ENCODE peak calls at places on chromosome 11, in seven cellular contexts. P is mammary epithelial cell, F is astrocyte, U is adrenal gland, Y is DND-41, J is right lobe of liver, Q is left ventricle myocardium inferior. L is an unnamed sample. For H3K4me1, the result is how much of the 10 kb centered on the place peaks cover.

GRCh38 chr11:130244851-130245250 is 69.9 kb downstream of the ZBTB44 start:
- DNase-seq in J (no peak), F (no peak), U (no peak), Y (no peak), Q (no peak), P (no peak), L (no peak)

GRCh38 chr11:102414559-102414958 is 38.0 kb downstream of the TMEM123 start:
- DNase-seq in Y (no peak), P (no peak), Q (no peak), U (no peak), F (no peak), J (no peak), L (no peak)

GRCh38 chr11:3202759-3203158 is 15.9 kb downstream of the MRGPRG start:
- DNase-seq in Q (peak), F (no peak), P (no peak), Y (peak), U (no peak), J (no peak), L (peak)

GRCh38 chr11:122721964-122722266 is 66.4 kb downstream of the UBASH3B start:
- DNase-seq in P (peak), F (no peak), U (no peak), Y (peak), Q (no peak), J (no peak), L (no peak)

GRCh38 chr11:58845342-58845741 is 838 bp upstream of the GLYATL2 start:
- DNase-seq in P (no peak), Q (no peak), F (no peak), Y (no peak), J (no peak), U (no peak), L (no peak)

GRCh38 chr11:16169541-16169940 is 186.8 kb downstream of the SOX6 start:
- DNase-seq in P (no peak), Y (no peak), U (no peak), J (no peak), Q (no peak), F (no peak), L (no peak)

GRCh38 chr11:62853279-62853965 is 14.0 kb upstream of the WDR74 start:
- DNase-seq in F (no peak), P (no peak), U (no peak), Q (no peak), J (no peak), Y (no peak), L (no peak)

GRCh38 chr11:12461516-12461915 is 84.1 kb downstream of the PARVA start:
- DNase-seq in Q (no peak), P (peak), F (no peak), J (no peak), U (no peak), Y (no peak), L (no peak)

GRCh38 chr11:101446726-101447125 is 137.1 kb downstream of the TRPC6 start:
- DNase-seq in Q (no peak), F (no peak), P (no peak), J (no peak), Y (no peak), U (no peak), L (no peak)

GRCh38 chr11:82738116-82738515 is 4.5 kb upstream of the FAM181B start:
- DNase-seq in Q (no peak), J (no peak), F (no peak), P (no peak), U (no peak), Y (no peak), L (no peak)

GRCh38 chr11:131491503-131491902 is 121.1 kb downstream of the NTM start:
- DNase-seq in J (no peak), P (peak), Y (no peak), U (no peak), Q (no peak), F (peak), L (no peak)

GRCh38 chr11:19676508-19677379 is 35.9 kb upstream of the NAV2 start:
- DNase-seq in F (no peak), P (no peak), U (peak), Y (no peak), Q (no peak), J (no peak), L (no peak)

GRCh38 chr11:122439911-122440782 is 215.4 kb upstream of the UBASH3B start:
- DNase-seq in F (peak), J (peak), Y (no peak), P (no peak), Q (peak), U (peak), L (no peak)

GRCh38 chr11:60925685-60926267 is 1.5 kb downstream of the TMEM132A start:
- DNase-seq in P (peak), F (peak), Y (no peak), Q (no peak), U (no peak), J (no peak), L (no peak)

GRCh38 chr11:76067099-76067498 is 139.2 kb downstream of the WNT11 start:
- DNase-seq in U (no peak), J (no peak), Q (no peak), P (no peak), F (peak), Y (no peak), L (no peak)

GRCh38 chr11:2688381-2689231 is 11.2 kb downstream of the KCNQ1OT1 start:
- DNase-seq in P (no peak), J (peak), F (no peak), Q (no peak), Y (no peak), U (peak), L (peak)

GRCh38 chr11:96136623-96137313 is 206.2 kb downstream of the MAML2 start:
- DNase-seq in Q (no peak), P (no peak), U (no peak), J (no peak), Y (no peak), F (no peak), L (no peak)

GRCh38 chr11:10309163-10310093 is 4.6 kb downstream of the ADM start:
- DNase-seq in Q (peak), F (peak), J (peak), U (peak), Y (no peak), P (peak), L (peak)

GRCh38 chr11:64848779-64849599 is 4.5 kb upstream of the CDC42BPG start:
- DNase-seq in J (peak), Y (no peak), P (no peak), U (no peak), Q (no peak), F (no peak), L (peak)

GRCh38 chr11:17230867-17231851 is 23.4 kb upstream of the PIK3C2A start:
- DNase-seq in Y (peak), P (no peak), U (no peak), Q (no peak), J (no peak), F (no peak), L (no peak)

GRCh38 chr11:126585388-126586302 is 230.2 kb downstream of the ST3GAL4 start:
- DNase-seq in F (peak), Y (no peak), Q (peak), P (peak), U (peak), J (no peak), L (peak)

GRCh38 chr11:71962428-71963038 is 33.7 kb downstream of the RNF121 start:
- DNase-seq in Y (no peak), Q (no peak), P (no peak), F (peak), U (no peak), J (no peak), L (no peak)

GRCh38 chr11:66311470-66311964 is 5.3 kb downstream of the CD248 start:
- DNase-seq in P (no peak), F (no peak), Q (no peak), Y (no peak), U (no peak), J (no peak), L (no peak)
- TF ChIP-seq CTCF in P (no peak), F (peak), Q (peak), Y (peak), U (no peak), J (no peak), L (peak)

DNA sequence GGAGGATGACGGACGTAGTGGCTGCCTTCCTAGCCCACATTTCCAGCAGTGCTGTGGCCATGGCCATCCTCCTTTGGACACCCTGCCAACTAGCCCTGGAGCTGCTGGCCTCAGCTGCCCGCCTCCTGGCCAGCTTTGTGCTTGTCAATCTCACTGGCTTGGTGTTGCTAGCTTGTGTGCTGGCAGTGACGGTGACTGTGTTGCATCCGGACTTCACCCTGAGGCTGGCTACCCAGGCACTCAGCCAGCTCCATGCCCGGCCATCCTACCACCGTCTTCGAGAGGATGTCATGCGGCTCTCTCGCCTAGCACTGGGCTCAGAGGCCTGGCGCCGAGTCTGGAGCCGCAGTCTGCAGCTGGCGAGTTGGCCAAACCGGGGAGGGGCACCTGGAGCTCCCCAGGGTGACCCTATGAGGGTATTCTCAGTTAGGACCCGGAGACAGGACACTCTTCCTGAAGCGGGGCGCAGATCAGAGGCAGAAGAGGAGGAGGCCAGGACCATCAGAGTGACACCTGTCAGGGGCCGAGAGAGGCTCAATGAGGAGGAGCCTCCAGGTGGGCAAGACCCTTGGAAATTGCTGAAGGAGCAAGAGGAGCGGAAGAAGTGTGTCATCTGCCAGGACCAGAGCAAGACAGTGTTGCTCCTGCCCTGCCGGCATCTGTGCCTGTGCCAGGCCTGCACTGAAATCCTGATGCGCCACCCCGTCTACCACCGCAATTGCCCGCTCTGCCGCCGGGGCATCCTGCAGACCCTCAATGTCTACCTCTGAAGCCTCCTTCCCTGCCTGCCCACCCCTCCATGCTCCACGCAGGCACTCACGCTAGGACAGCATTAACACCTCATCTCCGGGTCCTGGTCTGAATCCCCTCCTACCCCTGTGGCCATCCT is 1.6 kb downstream of the RNF26 start:
- DNase-seq in J (peak), Y (no peak), F (no peak), P (peak), U (no peak), Q (no peak), L (no peak)
- H3K27ac ChIP-seq in J (no peak), Y (peak), F (no peak), P (no peak), U (no peak), Q (peak), L (no peak)

GRCh38 chr11:67376421-67376820 is 3.0 kb upstream of the CLCF1 start:
- DNase-seq in Y (no peak), P (no peak), U (no peak), F (no peak), Q (no peak), J (no peak), L (no peak)

GRCh38 chr11:67374571-67375276 is 1.3 kb upstream of the CLCF1 start:
- DNase-seq in U (no peak), J (no peak), Y (no peak), Q (no peak), F (no peak), P (peak), L (no peak)

GRCh38 chr11:67376873-67377808 is 3.7 kb upstream of the CLCF1 start:
- DNase-seq in F (no peak), U (no peak), Y (no peak), Q (no peak), P (no peak), J (no peak), L (no peak)

GRCh38 chr11:67375320-67376021 is 2.1 kb upstream of the CLCF1 start:
- DNase-seq in J (no peak), P (no peak), Y (no peak), F (no peak), Q (no peak), U (no peak), L (no peak)

DNA sequence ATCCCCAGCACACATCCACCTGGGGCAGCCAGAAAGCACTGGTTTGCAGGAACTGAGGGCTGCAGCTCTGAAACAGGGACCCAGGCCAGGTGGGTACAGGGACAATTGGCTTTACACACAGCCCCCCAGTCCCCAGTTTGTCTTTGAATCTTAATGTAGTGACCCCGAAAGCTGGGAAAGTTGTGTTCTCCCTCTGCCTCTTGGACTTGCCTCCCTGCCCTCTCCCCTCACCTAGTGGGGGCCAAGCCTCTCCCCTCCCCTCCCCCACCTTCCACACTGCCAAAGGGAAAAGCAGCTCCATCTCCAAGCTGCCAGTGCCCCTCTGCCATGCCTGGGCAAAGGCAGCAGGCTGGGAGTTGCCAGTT is 2.6 kb upstream of the CLCF1 start:
- DNase-seq in F (no peak), Y (no peak), J (no peak), Q (no peak), P (no peak), U (no peak), L (no peak)
- H3K4me1 ChIP-seq in F (under half), Y (under half), J (under half), Q (under half), P (half or more), U (under half), L (under half)

GRCh38 chr11:95092549-95093324 is 3.1 kb downstream of the ENDOD1 start:
- DNase-seq in P (peak), Y (no peak), U (peak), F (peak), Q (no peak), J (no peak), L (no peak)
- TF ChIP-seq CTCF in P (peak), Y (peak), U (peak), F (peak), Q (peak), J (peak), L (peak)